ENCODE peak calls at places on chromosomes 6 and 20, in four cellular contexts. D, E, R and S are unnamed samples.
A peak's percentile ranks its signal among the peaks of the same experiment; 100 is the strongest.

GRCh38 chr6:3549314-3549940 is 92.6 kb upstream of the SLC22A23 start:
- DNase-seq in E (no peak), D (no peak), R (no peak), S (no peak)

GRCh38 chr6:45652393-45652792 is 274.7 kb upstream of the SUPT3H start:
- DNase-seq in E (no peak), R (no peak), D (no peak), S (no peak)

GRCh38 chr20:48295445-48295903 is 510.2 kb upstream of the SULF2 start:
- DNase-seq in E (no peak), D (no peak), R (peak; percentile 94), S (peak; percentile 20)

GRCh38 chr20:10595985-10596384 is 77.8 kb downstream of the JAG1 start:
- DNase-seq in R (no peak), E (no peak), D (no peak), S (no peak)

GRCh38 chr6:135128268-135128914 is 52.7 kb upstream of the MYB start:
- DNase-seq in D (no peak), R (no peak), E (no peak), S (no peak)

GRCh38 chr6:3442444-3443220 is 14.2 kb downstream of the SLC22A23 start:
- DNase-seq in E (no peak), D (peak; percentile 54), R (no peak), S (no peak)

GRCh38 chr6:53282741-53283140 is 66.0 kb downstream of the ELOVL5 start:
- DNase-seq in E (no peak), R (no peak), D (no peak), S (no peak)

GRCh38 chr6:52557389-52558265 is 19.2 kb downstream of the TRAM2 start:
- DNase-seq in E (no peak), D (no peak), R (no peak), S (no peak)

GRCh38 chr6:170371588-170371987 is 65.0 kb downstream of the FAM120B start:
- DNase-seq in D (no peak), E (no peak), R (no peak), S (no peak)

GRCh38 chr6:42368156-42368555 is 83.6 kb downstream of the TRERF1 start:
- DNase-seq in D (no peak), R (no peak), E (no peak), S (no peak)

DNA sequence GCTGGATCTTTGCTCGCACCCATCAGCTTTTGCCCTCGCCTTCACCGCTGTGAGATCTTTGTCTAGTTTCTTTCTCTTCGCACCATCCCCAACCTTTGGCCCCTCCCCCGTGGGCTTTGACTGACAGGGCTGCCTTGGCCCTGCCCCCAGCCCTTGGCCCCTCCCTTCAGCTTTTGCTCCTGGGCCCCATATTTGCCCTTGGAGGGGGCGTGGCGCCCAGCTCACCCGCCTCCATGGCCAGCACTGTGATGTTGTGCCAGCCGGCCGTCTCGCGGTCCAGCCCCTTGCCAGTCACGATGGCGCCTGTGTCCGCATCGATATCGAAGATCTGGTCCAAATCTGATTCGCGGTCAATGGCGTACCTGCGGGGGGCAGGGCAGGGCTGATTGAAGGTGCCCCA is 81.1 kb downstream of the CD40 start:
- DNase-seq in R (no peak), E (no peak), D (peak; percentile 80), S (no peak)
- TF ChIP-seq SP1 in R (no peak), E (no peak), D (no peak), S (no peak)

GRCh38 chr6:139313784-139314545 is 22.2 kb upstream of the TXLNB start:
- DNase-seq in R (no peak), D (no peak), E (no peak), S (no peak)

GRCh38 chr6:139311826-139312225 is 20.0 kb upstream of the TXLNB start:
- DNase-seq in D (no peak), E (no peak), R (no peak), S (no peak)

GRCh38 chr6:139313229-139313628 is 21.4 kb upstream of the TXLNB start:
- DNase-seq in D (no peak), R (no peak), E (no peak), S (no peak)

DNA sequence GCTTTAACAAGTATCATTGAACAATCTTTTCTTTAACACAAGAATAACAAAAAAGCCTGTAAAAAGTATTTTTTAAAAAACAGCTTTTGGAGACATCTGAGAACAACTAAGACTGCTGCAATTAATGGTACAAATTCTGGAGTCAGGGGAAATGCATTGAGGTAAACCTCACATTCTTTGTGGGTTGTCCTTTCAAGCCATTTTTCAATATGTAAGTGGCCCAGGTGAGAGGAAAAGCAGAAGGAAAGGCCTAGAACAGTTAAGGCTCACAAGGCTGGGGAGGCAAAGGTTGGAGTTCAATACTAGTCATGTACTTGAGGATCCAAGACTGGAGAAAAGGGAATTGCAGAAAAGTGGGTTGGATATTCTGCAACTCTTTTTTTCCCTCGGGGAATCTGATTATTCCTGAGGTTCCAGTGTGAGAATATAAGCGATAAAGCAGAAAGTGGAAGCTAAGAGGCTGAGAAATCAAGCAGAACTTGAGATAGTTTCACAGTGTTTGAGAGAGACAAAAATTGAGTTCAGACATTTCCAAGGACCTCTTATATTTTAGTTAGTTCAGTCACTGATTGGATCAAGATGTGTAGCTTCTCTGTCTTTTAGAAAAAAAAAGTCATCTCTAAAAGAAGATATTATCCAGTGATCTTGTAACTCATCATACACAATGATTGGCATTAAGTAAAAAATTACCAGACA is 25.0 kb upstream of the TXLNB start:
- DNase-seq in D (no peak), R (no peak), E (no peak), S (no peak)
- TF ChIP-seq FOXM1 in D (no peak), R (no peak), E (no peak), S (no peak)

GRCh38 chr20:5001174-5002076 is at the start of gene SLC23A2:
- DNase-seq in R (no peak), E (no peak), D (peak; percentile 81), S (peak; percentile 74)
- TF ChIP-seq SP1 in R (peak; percentile 34), E (no peak), D (no peak), S (no peak)

DNA sequence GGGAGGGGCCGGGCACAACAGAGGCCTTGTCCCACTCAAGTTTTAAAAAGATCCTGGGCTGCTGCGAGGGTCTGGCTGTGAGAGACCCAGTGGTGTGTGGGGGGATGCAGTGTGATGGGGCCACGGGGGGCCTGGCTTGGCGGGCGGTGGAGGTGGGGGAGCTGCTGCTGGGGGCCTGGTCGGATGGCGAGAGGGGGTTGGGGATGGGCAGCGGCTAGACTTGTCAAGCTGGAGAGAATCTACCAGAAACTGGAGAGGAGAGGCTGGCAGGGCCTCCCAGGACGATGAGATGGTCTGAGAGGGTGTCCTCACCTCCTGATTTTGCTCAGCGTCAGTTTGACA is 5.1 kb downstream of the RPS21 start:
- DNase-seq in R (no peak), D (no peak), E (no peak), S (no peak)
- TF ChIP-seq FOXM1 in R (no peak), D (no peak), E (no peak), S (no peak)

GRCh38 chr6:36615018-36615761 is 21.0 kb downstream of the SRSF3 start:
- DNase-seq in R (peak; percentile 61), D (peak; percentile 65), E (no peak), S (peak; percentile 66)
- TF ChIP-seq SP1 in R (no peak), D (peak; percentile 48), E (no peak), S (no peak)

DNA sequence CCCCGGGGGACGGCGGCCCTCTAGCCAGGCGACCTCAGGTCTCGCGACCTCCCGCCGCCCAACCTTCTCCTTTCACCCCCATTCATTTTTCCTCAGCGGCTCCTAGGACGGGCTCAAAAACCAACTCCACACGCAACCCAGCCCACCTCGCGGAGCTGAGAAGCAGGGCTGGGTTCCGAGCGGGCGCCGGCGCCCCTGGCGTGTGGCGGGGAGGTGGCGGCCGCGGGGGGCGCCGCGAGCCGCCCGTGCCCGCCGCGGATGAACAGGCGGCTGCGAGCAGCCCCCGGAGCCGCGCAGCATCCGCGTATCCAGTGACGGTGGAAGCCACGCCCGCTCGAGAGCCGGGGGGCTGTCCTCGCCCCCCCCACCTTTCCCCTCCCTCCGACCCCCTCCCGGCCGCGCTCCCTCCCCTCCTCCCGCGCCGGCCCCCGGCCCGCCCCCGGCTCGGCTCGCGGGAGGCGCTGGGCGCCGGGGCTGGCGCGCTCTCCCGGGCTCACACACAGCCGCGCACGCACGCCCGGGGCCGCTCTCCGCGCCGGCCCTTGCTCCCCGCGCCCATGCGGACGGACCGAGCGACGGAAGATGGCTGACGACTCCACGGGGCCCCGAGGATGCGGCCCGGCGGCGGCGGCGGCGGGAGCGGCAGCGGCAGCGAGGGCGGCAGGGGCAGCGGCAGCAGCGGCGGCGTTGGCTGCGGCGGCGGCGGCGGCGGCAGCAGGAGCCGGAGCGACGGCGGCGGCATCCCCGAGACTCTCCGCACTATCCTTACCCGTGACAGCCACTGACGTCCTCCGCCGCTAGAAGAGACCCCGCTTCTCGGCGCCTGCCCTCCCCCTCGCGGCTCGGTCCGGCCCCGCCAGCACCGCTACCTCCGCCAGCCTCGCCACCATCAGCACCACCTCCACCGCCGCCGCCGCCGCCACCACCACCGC is at the start of gene SOBP:
- DNase-seq in R (peak; percentile 44), D (peak; percentile 65), E (no peak), S (peak; percentile 75)
- TF ChIP-seq FOXM1 in R (no peak), D (no peak), E (no peak), S (no peak)

DNA sequence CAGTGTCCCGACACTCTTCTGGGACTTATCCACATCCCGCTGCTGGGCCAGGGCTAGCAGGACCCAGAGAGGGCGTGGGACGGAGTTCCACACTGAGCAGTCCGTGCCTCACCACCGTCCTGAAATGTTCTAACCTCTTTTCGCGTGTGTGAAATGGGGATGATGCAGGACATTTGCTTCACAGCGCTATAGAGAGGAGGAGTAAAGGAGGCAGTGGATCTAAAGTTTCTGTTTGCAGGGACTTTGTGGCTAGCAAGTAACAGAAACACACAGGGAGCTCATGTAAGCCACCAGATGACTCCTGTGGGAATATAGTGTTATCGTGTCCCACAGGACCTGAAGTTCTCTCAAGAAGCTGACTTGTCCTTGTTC is 634 bp downstream of the ITPA start:
- DNase-seq in E (no peak), D (no peak), R (no peak), S (no peak)
- TF ChIP-seq SP1 in E (no peak), D (no peak), R (no peak), S (no peak)